ENCODE peak calls at places on chromosomes 11 and 22, in four cellular contexts. Y, T, D and V are unnamed samples.

GRCh38 chr11:73980001-73980960 is 2.4 kb downstream of the UCP2 start:
- DNase-seq in Y (peak; percentile 94), T (peak; percentile 63), D (no peak), V (peak; percentile 78)

GRCh38 chr22:33811208-33811607 is 109.1 kb downstream of the LARGE1 start:
- DNase-seq in Y (no peak), T (no peak), D (no peak), V (no peak)

GRCh38 chr11:71446942-71447688 is 1.1 kb downstream of the DHCR7 start:
- DNase-seq in Y (no peak), T (no peak), D (peak; percentile 57), V (peak; percentile 74)

GRCh38 chr11:110349109-110349996 is 52.9 kb upstream of the RDX start:
- DNase-seq in Y (no peak), T (no peak), D (peak; percentile 52), V (no peak)

GRCh38 chr22:45818130-45819085 is 146.8 kb downstream of the ATXN10 start:
- DNase-seq in Y (no peak), T (peak; percentile 77), D (peak; percentile 27), V (no peak)

GRCh38 chr11:14927146-14927545 is 35.1 kb upstream of the CYP2R1 start:
- DNase-seq in Y (no peak), T (no peak), D (peak; percentile 64), V (peak; percentile 32)

GRCh38 chr11:26194871-26195270 is 137.1 kb upstream of the ANO3 start:
- DNase-seq in Y (no peak), T (no peak), D (no peak), V (no peak)

GRCh38 chr22:29022101-29022817 is 39.4 kb downstream of the C22orf31 start:
- DNase-seq in Y (no peak), T (no peak), D (no peak), V (no peak)

GRCh38 chr11:10117709-10118341 is 176.2 kb downstream of the SBF2 start:
- DNase-seq in Y (no peak), T (no peak), D (peak; percentile 64), V (no peak)

GRCh38 chr11:66789097-66789890 is 53.9 kb upstream of the RCE1 start:
- DNase-seq in Y (no peak), T (no peak), D (peak; percentile 2), V (no peak)

GRCh38 chr22:31681625-31682345 is 19.8 kb upstream of the PISD start:
- DNase-seq in Y (no peak), T (no peak), D (peak; percentile 84), V (no peak)

GRCh38 chr11:111531156-111531555 is 9.4 kb upstream of the LAYN start:
- DNase-seq in Y (no peak), T (no peak), D (no peak), V (peak; percentile 82)

GRCh38 chr11:31768744-31769143 is 42.4 kb downstream of the PAX6 start:
- DNase-seq in Y (no peak), T (no peak), D (no peak), V (no peak)

GRCh38 chr11:114350022-114350421 is 50.3 kb downstream of the C11orf71 start:
- DNase-seq in Y (no peak), T (no peak), D (no peak), V (peak; percentile 73)

GRCh38 chr11:75279273-75279672 is 38.7 kb downstream of the TPBGL start:
- DNase-seq in Y (peak; percentile 17), T (peak; percentile 36), D (peak; percentile 14), V (no peak)

GRCh38 chr22:29751139-29751538 is 15.7 kb downstream of the ZMAT5 start:
- DNase-seq in Y (no peak), T (no peak), D (no peak), V (peak; percentile 48)

GRCh38 chr11:697028-697491 is 1.4 kb downstream of the TMEM80 start:
- DNase-seq in Y (no peak), T (no peak), D (peak; percentile 90), V (peak; percentile 83)

GRCh38 chr22:44181912-44182590 is 1.3 kb downstream of the PARVG start:
- DNase-seq in Y (peak; percentile 89), T (peak; percentile 34), D (no peak), V (no peak)

GRCh38 chr11:70205766-70206165 is 2.7 kb downstream of the FADD start:
- DNase-seq in Y (peak; percentile 67), T (no peak), D (no peak), V (no peak)

GRCh38 chr11:98411777-98412176 is 609.0 kb upstream of the CNTN5 start:
- DNase-seq in Y (no peak), T (no peak), D (no peak), V (no peak)

GRCh38 chr22:22973336-22973735 is 85.7 kb downstream of the IGLL5 start:
- DNase-seq in Y (no peak), T (no peak), D (no peak), V (no peak)

GRCh38 chr11:126332221-126332711 is 23.2 kb upstream of the ST3GAL4 start:
- DNase-seq in Y (peak; percentile 74), T (peak; percentile 92), D (peak; percentile 82), V (peak; percentile 63)

GRCh38 chr11:28460348-28460747 is 352.2 kb downstream of the METTL15 start:
- DNase-seq in Y (no peak), T (no peak), D (no peak), V (no peak)

GRCh38 chr11:68528630-68529029 is 68.1 kb downstream of the PPP6R3 start:
- DNase-seq in Y (no peak), T (no peak), D (no peak), V (no peak)

GRCh38 chr11:69215784-69216415 is 60.2 kb downstream of the SMIM38 start:
- DNase-seq in Y (no peak), T (no peak), D (peak; percentile 45), V (peak; percentile 20)

GRCh38 chr11:114109206-114110090 is 49.9 kb downstream of the ZBTB16 start:
- DNase-seq in Y (no peak), T (no peak), D (no peak), V (no peak)

GRCh38 chr11:78586452-78587046 is 11.9 kb upstream of the NARS2 start:
- DNase-seq in Y (no peak), T (no peak), D (no peak), V (peak; percentile 30)
- TF ChIP-seq CTCF in Y (no peak), T (peak; percentile 33), D (peak; percentile 39), V (peak; percentile 76)

GRCh38 chr11:36454551-36454950 is 55.5 kb downstream of the TRAF6 start:
- DNase-seq in Y (no peak), T (no peak), D (no peak), V (no peak)
- H3K27ac ChIP-seq in Y (peak overlapping the region; percentile 49), T (peak overlapping the region; percentile 64), D (peak overlapping the region; percentile 93), V (no peak overlapping the region)

DNA sequence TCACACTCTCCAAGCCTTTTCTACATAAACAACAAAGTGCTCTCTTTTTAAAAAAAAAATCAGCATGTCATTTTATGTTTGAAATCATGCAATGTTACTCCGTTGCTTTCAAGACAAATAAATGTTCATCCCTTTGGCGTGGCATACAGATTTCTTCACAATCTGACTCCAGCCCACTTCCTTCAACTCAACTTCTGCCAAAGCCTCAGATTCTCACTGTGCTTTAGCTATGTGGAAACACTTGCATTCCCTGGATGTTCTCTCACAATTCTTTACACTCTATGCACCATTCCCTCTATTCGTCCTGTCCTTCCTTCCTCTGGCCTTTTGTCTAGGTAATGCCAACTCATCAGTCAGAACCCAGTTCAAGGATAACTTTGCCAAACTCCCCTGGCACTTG is 206.4 kb upstream of the BLID start:
- DNase-seq in Y (no peak), T (no peak), D (peak; percentile 59), V (no peak)
- H3K4me1 ChIP-seq in Y (peaks cover 11% of the 10 kb centered on the region), T (no peaks in the 10 kb centered on the region), D (no peaks in the 10 kb centered on the region), V (no peaks in the 10 kb centered on the region)

GRCh38 chr11:5509803-5510202 is at the start of gene UBQLN3:
- DNase-seq in Y (no peak), T (no peak), D (no peak), V (no peak)

GRCh38 chr11:5507177-5507576 is 2.6 kb downstream of the UBQLN3 start:
- DNase-seq in Y (no peak), T (no peak), D (no peak), V (no peak)

GRCh38 chr11:5507586-5508305 is 2.0 kb downstream of the UBQLN3 start:
- DNase-seq in Y (no peak), T (no peak), D (no peak), V (no peak)

GRCh38 chr11:5505363-5506048 is 4.3 kb downstream of the UBQLN3 start:
- DNase-seq in Y (no peak), T (no peak), D (no peak), V (no peak)

DNA sequence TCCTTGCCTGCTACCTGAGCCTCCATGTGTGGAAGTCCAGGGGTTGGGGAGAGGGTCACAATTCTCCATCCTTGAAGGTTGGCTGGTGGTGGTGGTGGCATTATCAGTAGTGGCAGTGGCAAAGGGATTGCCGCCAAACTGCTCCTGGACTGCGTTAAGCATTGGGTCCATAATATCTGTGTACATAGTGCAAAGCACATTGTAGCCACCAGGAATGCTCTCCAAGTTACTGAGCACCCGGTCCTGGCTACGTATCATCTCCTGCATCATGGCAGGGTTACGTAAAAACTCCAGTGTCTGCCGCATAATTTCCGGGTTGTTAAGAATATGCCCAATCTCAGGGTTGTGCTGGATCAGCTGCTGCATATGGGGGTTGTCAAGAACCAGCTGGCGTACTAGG is 1.2 kb downstream of the UBQLN3 start:
- DNase-seq in Y (no peak), T (no peak), D (no peak), V (no peak)
- TF ChIP-seq CTCF in Y (no peak), T (no peak), D (no peak), V (no peak)

GRCh38 chr11:42232655-42233054 is 773.2 kb upstream of the LRRC4C start:
- DNase-seq in Y (no peak), T (no peak), D (no peak), V (no peak)

GRCh38 chr11:42239102-42239501 is 779.6 kb upstream of the LRRC4C start:
- DNase-seq in Y (no peak), T (no peak), D (peak; percentile 95), V (peak; percentile 87)

GRCh38 chr11:42243370-42243769 is 783.9 kb upstream of the LRRC4C start:
- DNase-seq in Y (no peak), T (no peak), D (no peak), V (no peak)

GRCh38 chr11:42234381-42235035 is 775.1 kb upstream of the LRRC4C start:
- DNase-seq in Y (no peak), T (no peak), D (peak; percentile 98), V (peak; percentile 77)

GRCh38 chr11:42237701-42238235 is 778.3 kb upstream of the LRRC4C start:
- DNase-seq in Y (no peak), T (no peak), D (peak; percentile 91), V (peak; percentile 90)
- H3K27ac ChIP-seq in Y (no peak overlapping the region), T (no peak overlapping the region), D (peak overlapping the region; percentile 87), V (no peak overlapping the region)